ENCODE peak calls at places on chromosome 16, in four cellular contexts. E is MM.1S, W is tibial artery, I is GM23338. O is an unnamed sample.
A peak's percentile ranks its signal among the peaks of the same experiment; 100 is the strongest.

GRCh38 chr16:71626018-71626857 is at the start of gene MARVELD3:
- DNase-seq in E (peak; percentile 78), W (no peak), I (peak; percentile 94), O (peak; percentile 59)

GRCh38 chr16:56189990-56190902 is 1.0 kb upstream of the GNAO1 start:
- DNase-seq in I (peak; percentile 57), W (peak; percentile 24), E (no peak), O (no peak)

GRCh38 chr16:46717692-46718091 is 28.2 kb downstream of the ORC6 start:
- DNase-seq in W (no peak), I (no peak), E (no peak), O (no peak)

GRCh38 chr16:65604771-65605170 is 482.9 kb upstream of the CDH11 start:
- DNase-seq in E (no peak), I (no peak), W (no peak), O (no peak)

GRCh38 chr16:14003119-14003570 is 68.0 kb upstream of the MRTFB start:
- DNase-seq in E (no peak), W (peak; percentile 48), I (peak; percentile 83), O (no peak)

GRCh38 chr16:20111143-20111542 is 37.5 kb upstream of the GPR139 start:
- DNase-seq in W (no peak), E (no peak), I (no peak), O (no peak)

GRCh38 chr16:85326113-85326793 is 214.0 kb upstream of the CIBAR2 start:
- DNase-seq in E (no peak), W (no peak), I (no peak), O (no peak)

GRCh38 chr16:15782573-15783365 is 74.1 kb downstream of the MYH11 start:
- DNase-seq in W (no peak), I (peak; percentile 32), E (no peak), O (no peak)

GRCh38 chr16:74100405-74101316 is 196.0 kb upstream of the PSMD7 start:
- DNase-seq in E (no peak), I (peak; percentile 44), W (no peak), O (no peak)

GRCh38 chr16:58814348-58814801 is 80.3 kb upstream of the GOT2 start:
- DNase-seq in W (peak; percentile 24), I (peak; percentile 77), E (peak; percentile 45), O (peak; percentile 60)

GRCh38 chr16:85729452-85729851 is 21.4 kb downstream of the C16orf74 start:
- DNase-seq in I (no peak), E (no peak), W (no peak), O (no peak)

GRCh38 chr16:79500305-79500704 is 100.2 kb downstream of the MAF start:
- DNase-seq in E (no peak), W (no peak), I (no peak), O (no peak)

GRCh38 chr16:88363239-88363891 is 19.4 kb upstream of the ZNF469 start:
- DNase-seq in I (no peak), W (no peak), E (no peak), O (peak; percentile 68)

GRCh38 chr16:976389-976931 is 5.1 kb upstream of the SOX8 start:
- DNase-seq in E (no peak), W (no peak), I (no peak), O (no peak)

GRCh38 chr16:87203060-87203656 is 114.0 kb downstream of the C16orf95 start:
- DNase-seq in I (peak; percentile 89), W (peak; percentile 64), E (peak; percentile 49), O (peak; percentile 78)

GRCh38 chr16:30354423-30355143 is 525 bp downstream of the CD2BP2 start:
- DNase-seq in I (peak; percentile 63), E (no peak), W (no peak), O (no peak)

GRCh38 chr16:79519448-79519847 is 81.1 kb downstream of the MAF start:
- DNase-seq in W (no peak), I (no peak), E (peak; percentile 82), O (no peak)

GRCh38 chr16:13780841-13781553 is 139.0 kb upstream of the ERCC4 start:
- DNase-seq in I (no peak), E (no peak), W (no peak), O (no peak)

GRCh38 chr16:57134982-57135381 is 42.6 kb downstream of the CPNE2 start:
- DNase-seq in I (no peak), W (no peak), E (peak; percentile 65), O (no peak)

GRCh38 chr16:50281391-50282009 is 15.1 kb downstream of the ADCY7 start:
- DNase-seq in I (no peak), W (no peak), E (no peak), O (no peak)

GRCh38 chr16:89921699-89922476 is 1.3 kb upstream of the TUBB3 start:
- DNase-seq in E (no peak), I (peak; percentile 60), W (peak; percentile 78), O (no peak)

GRCh38 chr16:81280393-81280792 is 34.4 kb upstream of the GAN start:
- DNase-seq in I (no peak), E (no peak), W (no peak), O (no peak)

GRCh38 chr16:7161886-7162285 is 170.8 kb upstream of the RBFOX1 start:
- DNase-seq in I (no peak), E (no peak), W (no peak), O (no peak)

DNA sequence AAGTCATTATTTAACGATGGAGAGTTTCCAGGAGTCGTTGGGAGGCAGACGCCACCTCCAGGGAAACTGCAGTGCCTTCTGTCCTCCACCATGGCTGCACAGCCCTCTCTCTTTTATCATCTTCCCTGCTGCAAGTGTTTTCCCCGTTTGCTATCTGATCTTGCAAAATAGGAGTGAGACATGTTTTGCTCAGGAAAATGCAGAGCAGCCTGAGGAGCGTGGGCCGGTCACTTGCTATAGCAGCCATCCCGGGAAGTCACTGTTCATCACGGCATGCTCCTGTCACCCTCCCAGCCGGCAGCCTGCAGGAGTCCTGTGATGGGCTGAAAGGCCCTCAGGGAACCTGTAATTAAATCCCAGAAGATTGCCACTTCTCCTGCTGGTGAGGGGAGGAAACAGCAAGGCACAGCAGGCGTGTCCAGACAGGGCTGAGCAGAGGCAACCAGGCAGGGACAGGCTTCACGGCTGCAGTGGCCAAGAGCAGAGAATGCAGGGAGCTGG is 143.1 kb downstream of the GSG1L start:
- DNase-seq in E (no peak), W (no peak), I (peak; percentile 86), O (no peak)
- TF ChIP-seq CTCF in E (no peak), W (no peak), I (peak; percentile 54), O (no peak)

DNA sequence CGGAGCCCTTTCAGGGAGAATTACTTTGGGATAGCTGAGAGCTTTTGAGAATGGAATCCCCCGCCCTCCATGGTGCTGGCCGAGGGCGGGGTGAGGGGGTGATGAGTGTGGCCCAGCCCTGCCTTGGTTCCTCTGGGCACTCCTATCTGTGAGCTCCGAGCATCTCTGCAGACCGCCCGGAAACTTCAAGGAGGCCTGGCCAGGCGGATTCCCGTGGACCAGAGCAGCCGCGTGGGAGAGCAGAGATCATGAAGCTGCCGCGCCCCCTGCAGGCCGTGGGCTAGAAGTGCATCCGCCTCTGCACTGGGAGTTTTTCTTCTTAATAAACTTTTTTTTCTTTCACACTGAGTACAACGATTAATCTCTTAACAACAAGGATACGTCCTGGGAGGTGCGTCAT is 392.9 kb upstream of the EEF2KMT start:
- DNase-seq in I (peak; percentile 85), E (peak; percentile 35), W (no peak), O (no peak)
- TF ChIP-seq CTCF in I (peak; percentile 98), E (peak; percentile 64), W (peak; percentile 14), O (peak; percentile 59)

GRCh38 chr16:2819179-2819938 is 2.3 kb downstream of the PRSS21 start:
- DNase-seq in W (no peak), E (no peak), I (no peak), O (no peak)

GRCh38 chr16:2822158-2822495 is 5.1 kb downstream of the PRSS21 start:
- DNase-seq in I (no peak), E (no peak), W (no peak), O (no peak)

GRCh38 chr16:2820836-2821482 is 3.9 kb downstream of the PRSS21 start:
- DNase-seq in E (no peak), I (no peak), W (peak; percentile 5), O (no peak)

GRCh38 chr16:2819939-2820835 is 3.1 kb downstream of the PRSS21 start:
- DNase-seq in W (peak; percentile 10), I (no peak), E (no peak), O (no peak)

GRCh38 chr16:2821483-2822157 is 4.6 kb downstream of the PRSS21 start:
- DNase-seq in W (peak; percentile 12), E (no peak), I (no peak), O (no peak)
- TF ChIP-seq CTCF in W (no peak), E (no peak), I (no peak), O (no peak)

GRCh38 chr16:84240455-84240854 is 643 bp upstream of the KCNG4 start:
- DNase-seq in E (no peak), I (no peak), W (no peak), O (no peak)

GRCh38 chr16:84241778-84242177 is 2.0 kb upstream of the KCNG4 start:
- DNase-seq in W (no peak), I (no peak), E (no peak), O (no peak)

GRCh38 chr16:84237994-84238750 is 1.6 kb downstream of the KCNG4 start:
- DNase-seq in W (no peak), E (no peak), I (no peak), O (no peak)

GRCh38 chr16:84239910-84240309 is at the start of gene KCNG4:
- DNase-seq in E (no peak), I (no peak), W (no peak), O (no peak)

DNA sequence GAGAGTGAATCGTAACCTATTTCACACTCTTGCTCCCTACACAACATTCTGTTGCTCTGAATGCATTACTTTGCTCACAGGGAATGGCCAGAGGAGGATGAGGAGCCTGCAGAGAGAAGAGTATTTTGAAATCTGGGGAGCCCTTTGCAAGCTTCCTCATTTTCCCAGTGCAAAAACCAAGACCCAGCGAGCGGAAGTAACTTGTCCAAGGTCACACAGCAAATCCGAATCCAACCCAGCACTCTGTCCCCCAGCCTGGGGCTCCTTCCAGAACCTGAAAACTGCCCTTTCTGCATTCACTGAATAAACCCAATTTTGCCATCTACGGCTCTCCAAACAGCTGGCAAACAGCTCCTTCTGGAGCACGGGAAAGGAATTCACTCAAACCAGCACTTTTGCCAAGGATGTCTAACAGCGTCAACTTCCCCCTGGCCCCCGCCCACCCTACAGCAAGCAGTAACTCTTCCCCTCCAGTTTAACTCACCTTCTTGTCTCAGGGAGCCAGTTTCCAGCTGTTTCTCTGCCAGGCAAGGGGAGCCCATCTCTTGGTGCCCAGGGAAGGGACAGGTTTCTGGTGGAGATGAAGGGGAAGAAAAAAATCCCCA is 524 bp downstream of the KCNG4 start:
- DNase-seq in E (no peak), I (no peak), W (no peak), O (no peak)
- TF ChIP-seq CTCF in E (no peak), I (no peak), W (no peak), O (no peak)